ENCODE peak calls at places on chromosomes 12 and 14, in eight cellular contexts. H is GM23248, N is HCT116, S is mesenchymal stem cell, R is neuronal stem cell, J is prostate gland, O is uterus, E is left lung. I is an unnamed sample.

GRCh38 chr12:24839268-24839791 is 109.6 kb downstream of the BCAT1 start:
- DNase-seq in H (peak; percentile 75), N (no peak), S (no peak), R (no peak), J (no peak), O (no peak), E (no peak), I (no peak)

GRCh38 chr12:114932806-114933205 is 248.8 kb upstream of the TBX3 start:
- DNase-seq in H (no peak), N (no peak), S (no peak), R (no peak), J (no peak), O (no peak), E (no peak), I (no peak)

GRCh38 chr12:125533434-125534029 is 468.3 kb downstream of the AACS start:
- DNase-seq in H (peak; percentile 10), N (no peak), S (no peak), R (peak; percentile 60), J (no peak), O (no peak), E (no peak), I (no peak)

GRCh38 chr14:72463291-72463866 is 430.5 kb downstream of the DPF3 start:
- DNase-seq in H (peak; percentile 45), N (peak; percentile 73), S (peak; percentile 16), R (no peak), J (no peak), O (no peak), E (no peak), I (no peak)

GRCh38 chr14:72129283-72129682 is 197.1 kb downstream of the RGS6 start:
- DNase-seq in H (no peak), N (no peak), S (no peak), R (no peak), J (no peak), O (no peak), E (no peak), I (no peak)

GRCh38 chr12:53268009-53268636 is at the start of gene ESPL1:
- DNase-seq in H (peak; percentile 90), N (peak; percentile 38), S (peak; percentile 80), R (peak; percentile 83), J (peak; percentile 54), O (peak; percentile 77), E (peak; percentile 82), I (peak; percentile 87)

GRCh38 chr12:89245090-89245489 is 107.2 kb downstream of the DUSP6 start:
- DNase-seq in H (peak; percentile 78), N (no peak), S (peak; percentile 77), R (no peak), J (no peak), O (no peak), E (no peak), I (no peak)

GRCh38 chr12:71671816-71672215 is 7.7 kb downstream of the THAP2 start:
- DNase-seq in H (no peak), N (no peak), S (no peak), R (no peak), J (no peak), O (no peak), E (no peak), I (no peak)

GRCh38 chr14:95876769-95877490 is at the start of gene TUNAR:
- DNase-seq in H (peak; percentile 50), N (no peak), S (no peak), R (peak; percentile 32), J (no peak), O (no peak), E (no peak), I (no peak)

GRCh38 chr12:115846516-115846915 is 431.0 kb downstream of the MED13L start:
- DNase-seq in H (no peak), N (no peak), S (no peak), R (no peak), J (no peak), O (no peak), E (no peak), I (no peak)

GRCh38 chr12:54993181-54993835 is 8.7 kb upstream of the TESPA1 start:
- DNase-seq in H (peak; percentile 67), N (peak; percentile 74), S (peak; percentile 65), R (peak; percentile 81), J (peak; percentile 55), O (peak; percentile 34), E (no peak), I (no peak)

GRCh38 chr14:22418631-22419030 is 170.4 kb downstream of the DAD1 start:
- DNase-seq in H (no peak), N (no peak), S (no peak), R (no peak), J (no peak), O (no peak), E (no peak), I (no peak)

GRCh38 chr12:101229841-101230241 is 19.8 kb upstream of the SLC5A8 start:
- DNase-seq in H (no peak), N (no peak), S (no peak), R (no peak), J (no peak), O (no peak), E (no peak), I (no peak)

GRCh38 chr12:64673490-64674169 is 63.3 kb downstream of the RASSF3 start:
- DNase-seq in H (no peak), N (no peak), S (peak; percentile 41), R (peak; percentile 24), J (no peak), O (peak; percentile 53), E (no peak), I (no peak)

GRCh38 chr14:24428628-24429394 is 657 bp downstream of the CBLN3 start:
- DNase-seq in H (peak; percentile 33), N (no peak), S (no peak), R (no peak), J (no peak), O (peak; percentile 22), E (no peak), I (no peak)

GRCh38 chr12:69501154-69501895 is 31.1 kb downstream of the FRS2 start:
- DNase-seq in H (peak; percentile 76), N (no peak), S (no peak), R (no peak), J (no peak), O (no peak), E (no peak), I (no peak)

GRCh38 chr14:61994589-61994988 is 232.4 kb downstream of the SNAPC1 start:
- DNase-seq in H (no peak), N (no peak), S (no peak), R (no peak), J (no peak), O (no peak), E (no peak), I (no peak)

GRCh38 chr14:81710232-81710845 is 176.7 kb upstream of the SEL1L start:
- DNase-seq in H (peak; percentile 31), N (peak; percentile 16), S (peak; percentile 3), R (peak; percentile 42), J (no peak), O (no peak), E (no peak), I (no peak)

GRCh38 chr14:37901978-37902377 is 305.7 kb upstream of the SSTR1 start:
- DNase-seq in H (peak; percentile 87), N (no peak), S (no peak), R (no peak), J (no peak), O (no peak), E (no peak), I (no peak)

GRCh38 chr12:18250313-18250916 is 10.9 kb upstream of the PIK3C2G start:
- DNase-seq in H (peak; percentile 84), N (peak; percentile 54), S (peak; percentile 71), R (peak; percentile 59), J (peak; percentile 40), O (peak; percentile 40), E (no peak), I (no peak)

DNA sequence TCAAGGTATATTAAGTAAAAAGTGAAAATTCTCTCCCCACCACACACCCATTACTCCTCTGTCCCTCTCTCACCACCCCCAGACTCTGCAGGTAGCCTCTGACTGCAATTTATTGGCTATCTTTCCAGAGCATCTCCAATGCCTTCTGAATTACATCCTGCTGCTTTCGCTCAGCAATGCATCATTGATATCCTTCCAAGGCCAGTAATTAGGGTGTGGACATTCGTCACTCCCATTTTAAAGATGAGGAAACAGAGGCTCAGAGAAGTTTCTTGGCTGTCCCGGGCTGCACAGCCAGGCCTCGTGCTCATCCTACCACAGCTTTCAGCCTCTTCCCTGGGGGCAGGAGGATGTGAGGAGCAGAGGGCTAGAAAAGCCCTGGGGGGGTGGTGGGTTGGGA is 23.6 kb upstream of the PGF start:
- DNase-seq in H (no peak), N (no peak), S (no peak), R (no peak), J (no peak), O (no peak), E (no peak), I (no peak)
- H3K4me1 ChIP-seq in H (peaks cover 8% of the 10 kb centered on the region), N (no peaks in the 10 kb centered on the region), S (peaks cover 49% of the 10 kb centered on the region), R (peaks cover 40% of the 10 kb centered on the region), J (no peaks in the 10 kb centered on the region), O (peaks cover 4% of the 10 kb centered on the region), E (peaks cover 1% of the 10 kb centered on the region), I (peaks cover 39% of the 10 kb centered on the region)

GRCh38 chr12:52049688-52050087 is 1.6 kb upstream of the NR4A1 start:
- DNase-seq in H (no peak), N (no peak), S (no peak), R (no peak), J (no peak), O (no peak), E (no peak), I (no peak)
- H3K27ac ChIP-seq in H (no peak overlapping the region), N (peak overlapping the region; percentile 92), S (no peak overlapping the region), R (no peak overlapping the region), J (peak overlapping the region; percentile 100), O (peak overlapping the region; percentile 98), E (no peak overlapping the region), I (peak overlapping the region; percentile 98)

DNA sequence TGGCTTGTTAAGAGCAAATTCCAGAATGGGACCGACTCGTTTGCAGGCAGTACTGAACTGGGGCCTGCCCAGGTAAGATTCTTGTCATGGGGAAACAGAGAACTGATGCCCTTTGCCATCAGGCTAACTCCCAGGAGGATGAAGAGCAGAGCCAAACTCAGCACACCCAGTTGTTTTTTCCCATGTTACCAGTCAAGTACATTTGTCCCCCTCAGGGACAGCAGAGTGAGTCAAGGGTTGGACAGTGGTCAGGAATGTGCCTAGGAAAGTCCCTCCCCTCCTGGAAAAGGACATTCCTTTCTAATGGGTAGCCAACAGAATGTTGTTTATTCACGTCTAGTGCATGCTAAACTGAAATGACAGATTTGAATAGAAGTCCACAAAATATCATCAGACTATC is 1.6 kb downstream of the ART4 start:
- DNase-seq in H (peak; percentile 61), N (no peak), S (peak; percentile 72), R (no peak), J (peak; percentile 78), O (peak; percentile 54), E (no peak), I (peak; percentile 91)
- H3K4me1 ChIP-seq in H (peaks cover 40% of the 10 kb centered on the region), N (no peaks in the 10 kb centered on the region), S (peaks cover 2% of the 10 kb centered on the region), R (peaks cover 2% of the 10 kb centered on the region), J (peaks cover 8% of the 10 kb centered on the region), O (no peaks in the 10 kb centered on the region), E (peaks cover 15% of the 10 kb centered on the region), I (peaks cover 8% of the 10 kb centered on the region)

GRCh38 chr14:77649326-77649725 is 32.9 kb upstream of the SPTLC2 start:
- DNase-seq in H (peak; percentile 59), N (no peak), S (no peak), R (no peak), J (no peak), O (no peak), E (no peak), I (no peak)
- H3K27ac ChIP-seq in H (no peak overlapping the region), N (no peak overlapping the region), S (no peak overlapping the region), R (no peak overlapping the region), J (no peak overlapping the region), O (no peak overlapping the region), E (no peak overlapping the region), I (no peak overlapping the region)